ENCODE peak calls at places on chromosome 17, in seven cellular contexts. One of them, this sample, is unnamed.

GRCh38 chr17:74779948-74780400 is 3.8 kb upstream of the NAT9 start:
- DNase-seq in spleen: peak
- DNase-seq in left lung: peak
- DNase-seq in left ventricle myocardium inferior: peak
- DNase-seq in astrocyte of the spinal cord: no peak
- DNase-seq in thoracic aorta: no peak
- DNase-seq in GM12878: peak
- DNase-seq in this sample: peak

GRCh38 chr17:31581491-31581890 is 190.0 kb downstream of the RAB11FIP4 start:
- DNase-seq in GM12878: no peak
- DNase-seq in left ventricle myocardium inferior: peak
- DNase-seq in spleen: no peak
- DNase-seq in thoracic aorta: no peak
- DNase-seq in astrocyte of the spinal cord: peak
- DNase-seq in left lung: no peak
- DNase-seq in this sample: no peak

GRCh38 chr17:27244481-27245223 is 49.3 kb upstream of the WSB1 start:
- DNase-seq in thoracic aorta: peak
- DNase-seq in spleen: peak
- DNase-seq in GM12878: no peak
- DNase-seq in left lung: peak
- DNase-seq in left ventricle myocardium inferior: peak
- DNase-seq in astrocyte of the spinal cord: peak
- DNase-seq in this sample: no peak

GRCh38 chr17:73189417-73190099 is 3.3 kb upstream of the COG1 start:
- DNase-seq in GM12878: no peak
- DNase-seq in astrocyte of the spinal cord: peak
- DNase-seq in spleen: no peak
- DNase-seq in thoracic aorta: no peak
- DNase-seq in left ventricle myocardium inferior: no peak
- DNase-seq in left lung: no peak
- DNase-seq in this sample: no peak

GRCh38 chr17:71633391-71633849 is 487.4 kb upstream of the SOX9 start:
- DNase-seq in GM12878: no peak
- DNase-seq in thoracic aorta: no peak
- DNase-seq in left ventricle myocardium inferior: no peak
- DNase-seq in spleen: no peak
- DNase-seq in left lung: no peak
- DNase-seq in astrocyte of the spinal cord: peak
- DNase-seq in this sample: no peak

GRCh38 chr17:42329025-42329976 is 41.0 kb downstream of the STAT5A start:
- DNase-seq in spleen: no peak
- DNase-seq in astrocyte of the spinal cord: peak
- DNase-seq in thoracic aorta: no peak
- DNase-seq in GM12878: no peak
- DNase-seq in left lung: no peak
- DNase-seq in left ventricle myocardium inferior: no peak
- DNase-seq in this sample: no peak

GRCh38 chr17:16282522-16282921 is 65.5 kb downstream of the PIGL start:
- DNase-seq in left lung: no peak
- DNase-seq in left ventricle myocardium inferior: no peak
- DNase-seq in astrocyte of the spinal cord: peak
- DNase-seq in spleen: no peak
- DNase-seq in GM12878: no peak
- DNase-seq in thoracic aorta: no peak
- DNase-seq in this sample: no peak

GRCh38 chr17:40107266-40107980 is 7.0 kb upstream of the NR1D1 start:
- DNase-seq in thoracic aorta: no peak
- DNase-seq in astrocyte of the spinal cord: no peak
- DNase-seq in left lung: no peak
- DNase-seq in left ventricle myocardium inferior: peak
- DNase-seq in spleen: peak
- DNase-seq in GM12878: no peak
- DNase-seq in this sample: no peak

GRCh38 chr17:77214743-77215142 is 74.0 kb downstream of the SEC14L1 start:
- DNase-seq in spleen: no peak
- DNase-seq in thoracic aorta: no peak
- DNase-seq in left lung: no peak
- DNase-seq in astrocyte of the spinal cord: peak
- DNase-seq in GM12878: no peak
- DNase-seq in left ventricle myocardium inferior: no peak
- DNase-seq in this sample: peak

GRCh38 chr17:30429155-30429554 is 48.1 kb upstream of the GOSR1 start:
- DNase-seq in left ventricle myocardium inferior: no peak
- DNase-seq in spleen: no peak
- DNase-seq in astrocyte of the spinal cord: peak
- DNase-seq in left lung: no peak
- DNase-seq in GM12878: no peak
- DNase-seq in thoracic aorta: no peak
- DNase-seq in this sample: no peak

GRCh38 chr17:78315355-78316114 is 44.3 kb downstream of the SOCS3 start:
- DNase-seq in thoracic aorta: peak
- DNase-seq in GM12878: peak
- DNase-seq in spleen: no peak
- DNase-seq in left ventricle myocardium inferior: peak
- DNase-seq in astrocyte of the spinal cord: peak
- DNase-seq in left lung: peak
- DNase-seq in this sample: peak

GRCh38 chr17:21528031-21528684 is 152.0 kb downstream of the KCNJ12 start:
- DNase-seq in astrocyte of the spinal cord: no peak
- DNase-seq in left lung: no peak
- DNase-seq in left ventricle myocardium inferior: no peak
- DNase-seq in spleen: no peak
- DNase-seq in thoracic aorta: no peak
- DNase-seq in GM12878: no peak
- DNase-seq in this sample: no peak

GRCh38 chr17:72977768-72978417 is 114.6 kb downstream of the SLC39A11 start:
- DNase-seq in thoracic aorta: no peak
- DNase-seq in astrocyte of the spinal cord: peak
- DNase-seq in left ventricle myocardium inferior: no peak
- DNase-seq in left lung: no peak
- DNase-seq in GM12878: no peak
- DNase-seq in spleen: no peak
- DNase-seq in this sample: no peak

GRCh38 chr17:80586464-80587228 is 42.0 kb downstream of the RPTOR start:
- DNase-seq in left lung: no peak
- DNase-seq in astrocyte of the spinal cord: peak
- DNase-seq in GM12878: no peak
- DNase-seq in spleen: peak
- DNase-seq in left ventricle myocardium inferior: no peak
- DNase-seq in thoracic aorta: no peak
- DNase-seq in this sample: no peak

GRCh38 chr17:17771498-17772201 is 65.1 kb downstream of the SREBF1 start:
- DNase-seq in astrocyte of the spinal cord: no peak
- DNase-seq in GM12878: no peak
- DNase-seq in thoracic aorta: no peak
- DNase-seq in left ventricle myocardium inferior: no peak
- DNase-seq in left lung: no peak
- DNase-seq in spleen: no peak
- DNase-seq in this sample: no peak

GRCh38 chr17:17770371-17771059 is 66.3 kb downstream of the SREBF1 start:
- DNase-seq in left lung: no peak
- DNase-seq in spleen: no peak
- DNase-seq in thoracic aorta: no peak
- DNase-seq in left ventricle myocardium inferior: no peak
- DNase-seq in GM12878: no peak
- DNase-seq in astrocyte of the spinal cord: no peak
- DNase-seq in this sample: no peak

GRCh38 chr17:17767497-17768286 is 69.1 kb downstream of the SREBF1 start:
- DNase-seq in astrocyte of the spinal cord: no peak
- DNase-seq in left ventricle myocardium inferior: no peak
- DNase-seq in GM12878: no peak
- DNase-seq in spleen: no peak
- DNase-seq in left lung: no peak
- DNase-seq in thoracic aorta: no peak
- DNase-seq in this sample: no peak

GRCh38 chr17:17768415-17769088 is 68.2 kb downstream of the SREBF1 start:
- DNase-seq in spleen: no peak
- DNase-seq in left ventricle myocardium inferior: no peak
- DNase-seq in left lung: no peak
- DNase-seq in thoracic aorta: no peak
- DNase-seq in GM12878: no peak
- DNase-seq in astrocyte of the spinal cord: no peak
- DNase-seq in this sample: no peak

DNA sequence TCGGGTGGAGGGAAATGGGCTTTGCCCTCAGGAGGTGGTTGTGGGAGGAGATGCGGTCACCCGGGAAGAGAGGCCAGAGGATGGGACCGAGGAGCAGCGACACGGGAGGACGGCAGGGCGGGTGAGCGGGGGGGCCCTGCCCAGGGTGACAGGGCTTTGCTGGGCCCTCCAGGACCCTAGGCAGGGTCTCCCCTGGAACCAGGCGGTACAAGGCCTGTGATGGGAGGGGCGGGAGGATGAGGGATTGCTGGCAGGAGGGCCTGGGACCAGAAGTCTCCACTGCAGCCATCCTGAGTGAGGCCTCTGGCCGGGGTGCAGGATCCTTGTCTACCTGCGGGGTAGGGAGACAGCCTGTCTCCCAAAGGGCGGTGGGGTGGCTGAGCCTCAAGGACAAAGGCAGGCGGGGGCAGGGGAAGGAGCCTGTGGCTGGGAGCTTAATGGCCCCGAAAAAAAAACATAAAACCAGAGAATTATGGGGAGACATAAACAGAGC is 66.9 kb downstream of the SREBF1 start:
- DNase-seq in spleen: no peak
- DNase-seq in GM12878: no peak
- DNase-seq in left ventricle myocardium inferior: no peak
- DNase-seq in astrocyte of the spinal cord: no peak
- DNase-seq in left lung: no peak
- DNase-seq in thoracic aorta: no peak
- DNase-seq in this sample: no peak
- H3K4me3 ChIP-seq in spleen: no peak
- H3K4me3 ChIP-seq in GM12878: no peak
- H3K4me3 ChIP-seq in left ventricle myocardium inferior: no peak
- H3K4me3 ChIP-seq in astrocyte of the spinal cord: no peak
- H3K4me3 ChIP-seq in left lung: no peak
- H3K4me3 ChIP-seq in thoracic aorta: no peak
- H3K4me3 ChIP-seq in this sample: no peak

DNA sequence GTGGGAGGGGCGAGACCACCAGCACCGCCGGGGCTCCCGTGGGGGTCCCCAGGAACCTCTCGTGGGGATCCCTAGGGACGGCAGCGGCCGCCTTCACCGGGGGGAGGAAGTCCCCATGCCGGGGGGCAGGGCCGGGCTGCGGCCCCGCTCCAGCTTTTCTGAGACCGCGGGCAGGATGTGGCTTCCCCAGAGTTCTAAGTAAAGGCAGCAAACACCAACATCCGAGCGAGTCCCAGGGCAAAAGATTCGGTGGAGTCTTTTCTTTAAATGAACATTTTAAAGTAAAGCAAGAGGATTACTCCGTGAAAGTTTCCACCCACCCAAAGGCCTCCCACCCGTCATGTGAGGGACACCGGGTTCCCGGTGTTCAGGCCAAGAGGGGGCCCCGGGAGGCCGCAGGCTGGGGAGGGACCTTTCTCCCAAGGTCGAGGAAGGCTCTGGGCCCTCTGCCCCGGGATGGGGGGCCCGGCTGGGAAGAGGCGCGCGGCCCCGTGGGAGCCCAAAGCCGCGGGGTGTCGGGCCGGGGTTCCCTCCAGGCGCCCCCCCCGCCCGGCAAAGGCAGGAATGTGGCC is 137.2 kb upstream of the RPH3AL start:
- DNase-seq in left lung: peak
- DNase-seq in GM12878: no peak
- DNase-seq in astrocyte of the spinal cord: peak
- DNase-seq in thoracic aorta: no peak
- DNase-seq in left ventricle myocardium inferior: no peak
- DNase-seq in spleen: peak
- DNase-seq in this sample: peak
- H3K4me3 ChIP-seq in left lung: peak
- H3K4me3 ChIP-seq in GM12878: peak
- H3K4me3 ChIP-seq in astrocyte of the spinal cord: peak
- H3K4me3 ChIP-seq in thoracic aorta: peak
- H3K4me3 ChIP-seq in left ventricle myocardium inferior: peak
- H3K4me3 ChIP-seq in spleen: peak
- H3K4me3 ChIP-seq in this sample: peak

GRCh38 chr17:48734328-48735056 is 5.9 kb upstream of the HOXB13 start:
- DNase-seq in left lung: no peak
- DNase-seq in astrocyte of the spinal cord: no peak
- DNase-seq in left ventricle myocardium inferior: no peak
- DNase-seq in thoracic aorta: no peak
- DNase-seq in spleen: no peak
- DNase-seq in GM12878: no peak
- DNase-seq in this sample: no peak
- H3K4me3 ChIP-seq in left lung: no peak
- H3K4me3 ChIP-seq in astrocyte of the spinal cord: no peak
- H3K4me3 ChIP-seq in left ventricle myocardium inferior: no peak
- H3K4me3 ChIP-seq in thoracic aorta: no peak
- H3K4me3 ChIP-seq in spleen: no peak
- H3K4me3 ChIP-seq in GM12878: no peak
- H3K4me3 ChIP-seq in this sample: no peak

GRCh38 chr17:43368740-43369506 is 29.9 kb upstream of the ARL4D start:
- DNase-seq in spleen: peak
- DNase-seq in astrocyte of the spinal cord: peak
- DNase-seq in thoracic aorta: peak
- DNase-seq in GM12878: no peak
- DNase-seq in left lung: peak
- DNase-seq in left ventricle myocardium inferior: peak
- DNase-seq in this sample: no peak

GRCh38 chr17:43369986-43370385 is 28.8 kb upstream of the ARL4D start:
- DNase-seq in astrocyte of the spinal cord: no peak
- DNase-seq in left lung: no peak
- DNase-seq in spleen: no peak
- DNase-seq in left ventricle myocardium inferior: no peak
- DNase-seq in GM12878: no peak
- DNase-seq in thoracic aorta: no peak
- DNase-seq in this sample: no peak

GRCh38 chr17:43365356-43365755 is 33.4 kb upstream of the ARL4D start:
- DNase-seq in left lung: no peak
- DNase-seq in GM12878: no peak
- DNase-seq in astrocyte of the spinal cord: no peak
- DNase-seq in left ventricle myocardium inferior: no peak
- DNase-seq in spleen: no peak
- DNase-seq in thoracic aorta: no peak
- DNase-seq in this sample: no peak

GRCh38 chr17:43367588-43368242 is 31.1 kb upstream of the ARL4D start:
- DNase-seq in astrocyte of the spinal cord: peak
- DNase-seq in thoracic aorta: no peak
- DNase-seq in spleen: no peak
- DNase-seq in left ventricle myocardium inferior: no peak
- DNase-seq in left lung: no peak
- DNase-seq in GM12878: peak
- DNase-seq in this sample: peak

DNA sequence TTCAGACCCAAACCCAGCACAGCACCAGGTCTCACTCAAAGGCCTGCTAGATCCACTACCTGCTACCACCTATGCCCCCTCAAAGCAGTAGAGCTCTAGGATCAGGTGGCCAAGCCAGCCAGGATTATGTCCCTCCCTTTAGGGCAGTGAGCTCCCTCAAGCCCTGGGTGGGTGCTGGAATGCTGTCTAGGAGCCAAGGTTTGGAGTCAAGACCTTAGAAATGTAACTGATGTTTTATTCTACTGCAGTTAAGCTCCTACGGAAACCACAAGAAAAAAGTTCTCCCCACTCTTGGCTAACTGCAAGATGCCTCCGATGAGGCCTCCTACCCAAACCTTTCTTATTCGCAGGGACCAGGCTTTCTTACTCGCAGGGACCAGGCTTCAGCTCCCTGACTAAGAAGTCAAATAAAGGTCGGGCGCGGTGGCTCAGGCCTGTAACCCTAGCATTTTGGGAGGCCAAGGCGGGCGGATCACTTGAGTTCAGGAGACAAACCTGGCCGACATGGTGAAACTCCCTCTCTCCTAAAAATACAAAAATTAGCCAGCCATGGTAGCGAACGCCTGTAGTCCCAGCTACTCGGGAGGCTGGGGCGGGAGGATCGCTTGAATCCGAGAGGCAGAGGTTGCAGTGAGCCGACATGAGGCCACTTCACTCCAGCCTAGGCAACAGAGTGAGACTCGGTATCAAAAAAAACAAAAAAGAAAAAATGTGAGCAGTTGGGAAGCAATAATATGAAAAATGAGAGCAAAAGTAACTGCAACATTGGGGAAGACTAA is 31.8 kb upstream of the ARL4D start:
- DNase-seq in astrocyte of the spinal cord: no peak
- DNase-seq in thoracic aorta: no peak
- DNase-seq in left ventricle myocardium inferior: no peak
- DNase-seq in left lung: no peak
- DNase-seq in GM12878: no peak
- DNase-seq in spleen: no peak
- DNase-seq in this sample: peak
- H3K4me3 ChIP-seq in astrocyte of the spinal cord: no peak
- H3K4me3 ChIP-seq in thoracic aorta: peak
- H3K4me3 ChIP-seq in left ventricle myocardium inferior: no peak
- H3K4me3 ChIP-seq in left lung: no peak
- H3K4me3 ChIP-seq in GM12878: peak
- H3K4me3 ChIP-seq in spleen: no peak
- H3K4me3 ChIP-seq in this sample: peak